ENCODE peak calls at places on chromosomes 12 and 14, in seven cellular contexts. R, D, Q, M, H, Z and U are unnamed samples.

GRCh38 chr12:92945659-92946220 is 16.6 kb upstream of the EEA1 start:
- DNase-seq in H (no peak), R (peak), M (no peak), D (no peak), Q (no peak), Z (no peak), U (no peak)

GRCh38 chr14:80996049-80996901 is 40.9 kb downstream of the TSHR start:
- DNase-seq in Q (peak), R (peak), Z (peak), D (peak), M (peak), H (no peak), U (peak)

GRCh38 chr14:77590845-77591506 is 25.5 kb downstream of the SPTLC2 start:
- DNase-seq in Z (peak), M (no peak), H (no peak), D (no peak), R (no peak), Q (no peak), U (no peak)

GRCh38 chr14:105197274-105197673 is 16.2 kb upstream of the NUDT14 start:
- DNase-seq in D (no peak), Z (no peak), M (peak), Q (peak), R (peak), H (no peak), U (peak)

GRCh38 chr12:119151445-119151844 is 27.3 kb upstream of the HSPB8 start:
- DNase-seq in M (no peak), Z (no peak), D (no peak), H (no peak), R (no peak), Q (no peak), U (no peak)

GRCh38 chr12:71626098-71626497 is 37.5 kb downstream of the ZFC3H1 start:
- DNase-seq in Q (no peak), H (no peak), M (no peak), Z (peak), R (no peak), D (no peak), U (no peak)

GRCh38 chr14:32703246-32703645 is 235.4 kb upstream of the NPAS3 start:
- DNase-seq in M (peak), Q (no peak), H (no peak), R (no peak), D (no peak), Z (no peak), U (peak)

GRCh38 chr14:61493239-61493638 is 171.9 kb downstream of the PRKCH start:
- DNase-seq in H (no peak), M (peak), Z (no peak), R (peak), Q (peak), D (no peak), U (peak)

GRCh38 chr14:66425402-66425801 is 60.8 kb upstream of the CCDC196 start:
- DNase-seq in Z (no peak), M (no peak), Q (no peak), D (no peak), R (no peak), H (peak), U (no peak)

GRCh38 chr12:108905725-108906124 is 25.8 kb downstream of the DAO start:
- DNase-seq in H (no peak), M (no peak), Q (no peak), R (no peak), Z (no peak), D (no peak), U (no peak)

GRCh38 chr12:6084261-6084968 is 40.1 kb downstream of the VWF start:
- DNase-seq in Q (no peak), H (peak), R (peak), Z (no peak), D (no peak), M (peak), U (peak)

GRCh38 chr14:93832076-93832475 is 43.8 kb upstream of the PRIMA1 start:
- DNase-seq in Z (no peak), Q (no peak), R (no peak), M (no peak), D (no peak), H (no peak), U (no peak)

GRCh38 chr12:115023279-115023678 is 339.3 kb upstream of the TBX3 start:
- DNase-seq in D (no peak), M (peak), R (no peak), H (no peak), Q (peak), Z (no peak), U (peak)

GRCh38 chr14:101562659-101563351 is 1.5 kb downstream of the DIO3 start:
- DNase-seq in R (no peak), Z (no peak), H (peak), M (no peak), D (no peak), Q (no peak), U (no peak)

GRCh38 chr14:77123381-77124344 is 17.9 kb downstream of the ZDHHC22 start:
- DNase-seq in H (no peak), Z (peak), M (no peak), D (peak), R (peak), Q (no peak), U (no peak)

GRCh38 chr14:24123465-24124417 is 6.7 kb upstream of the FITM1 start:
- DNase-seq in H (no peak), Q (no peak), Z (peak), R (no peak), D (no peak), M (no peak), U (no peak)

GRCh38 chr14:76779221-76780057 is 18.2 kb downstream of the VASH1 start:
- DNase-seq in M (no peak), Q (no peak), R (no peak), Z (no peak), D (no peak), H (no peak), U (no peak)

GRCh38 chr12:24134092-24134491 is 184.6 kb upstream of the SOX5 start:
- DNase-seq in H (no peak), R (no peak), M (no peak), Z (no peak), D (no peak), Q (no peak), U (no peak)

GRCh38 chr12:93777249-93777648 is 100.1 kb downstream of the CRADD start:
- DNase-seq in R (no peak), M (no peak), H (no peak), Q (peak), Z (no peak), D (no peak), U (peak)

GRCh38 chr12:43861015-43861846 is 25.4 kb downstream of the TMEM117 start:
- DNase-seq in M (no peak), H (no peak), Q (no peak), D (no peak), Z (no peak), R (no peak), U (no peak)

GRCh38 chr14:60102389-60102788 is 10.7 kb downstream of the PCNX4 start:
- DNase-seq in D (no peak), M (peak), R (no peak), H (no peak), Z (no peak), Q (peak), U (peak)

DNA sequence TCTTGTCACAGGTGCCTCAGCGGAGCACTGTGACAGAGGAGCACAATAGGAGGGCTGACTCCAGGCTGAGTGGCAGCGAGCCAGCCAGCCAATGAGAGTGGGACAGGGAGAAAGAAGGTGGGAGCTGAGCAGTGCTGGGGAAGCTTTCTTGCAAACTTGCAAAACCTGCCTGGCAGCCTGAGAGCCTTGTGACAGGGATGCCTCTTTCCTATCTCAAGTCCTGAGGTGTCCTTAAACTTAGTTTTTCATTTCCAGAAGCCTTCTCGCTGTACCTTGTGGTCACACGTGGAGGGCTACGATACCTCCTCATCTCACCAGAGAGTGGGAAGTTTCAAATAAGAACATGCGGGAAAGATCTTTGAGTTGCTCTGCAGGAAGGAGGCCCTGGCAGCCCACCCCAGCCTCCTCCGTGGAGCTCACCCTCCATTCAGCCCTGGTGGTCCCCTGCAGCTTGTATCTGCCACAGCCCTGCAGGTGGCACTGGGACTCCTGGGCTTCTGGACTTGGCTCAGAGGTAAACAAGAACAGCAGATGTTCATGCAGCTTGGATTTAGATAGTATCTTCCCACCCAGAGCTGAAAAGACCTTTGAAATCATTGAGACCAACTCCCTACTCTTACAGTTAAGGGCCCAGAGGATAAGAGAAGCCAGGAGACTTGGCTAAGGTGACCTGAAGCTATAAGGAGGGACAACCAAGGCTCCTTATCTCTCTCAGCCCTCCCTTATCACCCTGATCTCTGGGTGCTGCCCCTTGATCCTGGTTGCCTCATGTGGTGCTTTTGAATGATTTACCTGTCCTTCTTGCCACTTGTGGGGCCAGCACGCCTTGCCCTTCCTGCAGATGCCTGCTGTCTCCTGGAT is 153.5 kb upstream of the MAX start:
- DNase-seq in M (peak), Z (peak), D (peak), R (peak), H (no peak), Q (no peak), U (no peak)
- H3K4me3 ChIP-seq in M (no peak), Z (no peak), D (no peak), R (no peak), H (no peak), Q (no peak), U (no peak)

GRCh38 chr12:65725376-65725775 is 98.9 kb upstream of the HMGA2 start:
- DNase-seq in H (no peak), R (no peak), D (no peak), M (peak), Q (no peak), Z (no peak), U (peak)
- TF ChIP-seq CTCF in H (no peak), R (no peak), D (no peak), M (no peak), Q (no peak), Z (no peak), U (no peak)

GRCh38 chr12:107353312-107353711 is 260.0 kb upstream of the CRY1 start:
- DNase-seq in Q (no peak), M (no peak), Z (no peak), R (no peak), H (no peak), D (no peak), U (no peak)

GRCh38 chr12:107352347-107353081 is 259.2 kb upstream of the CRY1 start:
- DNase-seq in D (no peak), Z (no peak), R (no peak), H (no peak), Q (no peak), M (no peak), U (no peak)

GRCh38 chr12:107349839-107350238 is 256.5 kb upstream of the CRY1 start:
- DNase-seq in R (no peak), H (no peak), Q (no peak), Z (no peak), D (no peak), M (no peak), U (no peak)

GRCh38 chr12:107351109-107351508 is 257.8 kb upstream of the CRY1 start:
- DNase-seq in D (no peak), Z (no peak), M (no peak), H (no peak), R (no peak), Q (no peak), U (no peak)

DNA sequence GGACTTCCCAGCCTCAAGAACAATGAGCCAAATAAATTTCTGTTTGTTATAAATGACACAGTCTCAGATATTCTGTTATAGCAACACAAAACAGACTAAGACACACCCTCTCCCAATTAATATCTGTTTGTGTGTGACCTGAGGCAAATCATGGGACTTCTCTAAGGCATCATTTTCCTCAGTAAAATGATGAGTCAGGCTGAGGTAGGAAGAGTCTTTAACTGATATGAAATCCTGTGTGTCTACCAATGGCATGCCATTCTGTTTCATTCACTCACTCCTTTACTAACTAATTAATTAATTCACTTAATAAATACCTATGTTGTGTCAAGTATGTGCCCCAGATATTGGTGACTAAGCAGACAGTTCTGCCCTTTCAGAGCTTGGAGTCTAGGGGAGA is 258.4 kb upstream of the CRY1 start:
- DNase-seq in H (no peak), Z (no peak), D (no peak), R (no peak), Q (no peak), M (no peak), U (no peak)
- H3K4me3 ChIP-seq in H (no peak), Z (no peak), D (no peak), R (no peak), Q (no peak), M (no peak), U (no peak)

GRCh38 chr12:49208146-49208545 is 19.3 kb upstream of the TUBA1A start:
- DNase-seq in M (no peak), D (no peak), Q (no peak), H (no peak), R (no peak), Z (no peak), U (no peak)

GRCh38 chr12:49208661-49209060 is 19.8 kb upstream of the TUBA1A start:
- DNase-seq in H (no peak), D (no peak), Z (no peak), M (no peak), R (no peak), Q (no peak), U (no peak)

GRCh38 chr12:49212572-49212971 is 23.7 kb upstream of the TUBA1A start:
- DNase-seq in H (no peak), Z (no peak), D (no peak), R (no peak), Q (no peak), M (no peak), U (no peak)
- TF ChIP-seq CTCF in H (no peak), Z (no peak), D (no peak), R (no peak), Q (no peak), M (no peak), U (no peak)

GRCh38 chr14:69573205-69573840 is 1.3 kb downstream of the CCDC177 start:
- DNase-seq in R (no peak), D (no peak), M (no peak), H (peak), Z (no peak), Q (no peak), U (no peak)
- H3K4me3 ChIP-seq in R (no peak), D (peak), M (no peak), H (peak), Z (no peak), Q (no peak), U (no peak)

DNA sequence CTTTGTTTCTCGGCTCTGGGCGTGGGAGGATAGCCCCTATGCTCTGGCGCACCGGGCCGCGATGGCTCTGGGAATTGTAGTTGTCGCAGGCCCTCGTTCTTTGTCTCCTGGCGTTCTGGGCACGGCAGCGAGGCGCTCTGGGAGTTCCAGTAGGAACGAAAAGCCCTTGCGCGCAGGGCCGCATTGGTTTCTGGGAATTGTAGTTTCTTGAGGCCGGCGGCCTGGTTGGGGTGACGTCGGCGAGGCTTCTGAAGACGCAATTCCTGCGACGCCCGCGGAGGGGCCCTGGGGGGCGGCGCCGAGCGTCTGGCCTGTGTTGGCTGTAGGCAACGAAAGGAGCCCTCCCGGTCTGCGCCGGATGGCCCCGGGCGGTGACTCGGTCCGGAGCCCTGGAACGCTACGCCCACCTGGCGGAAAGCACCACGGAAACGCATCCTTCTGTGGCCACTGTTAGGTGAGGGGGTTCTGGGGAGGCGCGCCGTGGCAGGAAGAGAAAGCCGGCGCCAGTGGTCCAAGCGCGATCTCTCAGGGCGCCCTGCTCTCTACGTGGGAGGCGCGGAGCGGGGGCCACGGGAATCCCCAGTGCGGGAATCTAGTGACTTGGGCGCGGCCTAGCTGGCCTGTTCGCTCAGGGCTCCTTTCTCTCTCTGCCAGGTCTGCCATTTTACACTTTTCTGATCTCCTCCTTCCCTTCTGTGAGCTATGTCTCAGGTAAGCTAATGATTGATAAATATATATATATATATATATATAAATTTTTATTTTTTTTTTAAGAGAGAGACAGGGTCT is at the start of gene ZNF140:
- DNase-seq in Z (peak), H (peak), M (peak), D (peak), R (peak), Q (peak), U (peak)
- TF ChIP-seq CTCF in Z (peak), H (peak), M (peak), D (peak), R (no peak), Q (no peak), U (peak)